ENCODE peak calls at places on chromosome 7, in nine cellular contexts. P is endothelial cell of umbilical vein, I is K562, Z is IMR-90, N is PC-3, K is HepG2, S is mesendoderm, Q is SK-N-SH, X is H9. Y is an unnamed sample.

GRCh38 chr7:93156884-93157283 is 8.7 kb upstream of the SAMD9L start:
- DNase-seq in Z (peak), X (no peak), I (no peak), N (no peak), Q (no peak), S (no peak), P (no peak), K (no peak), Y (no peak)

GRCh38 chr7:65840446-65840845 is 32.4 kb upstream of the VKORC1L1 start:
- DNase-seq in X (peak), P (no peak), S (peak), Z (no peak), N (no peak), K (no peak), Q (no peak), I (no peak), Y (peak)

GRCh38 chr7:39288303-39288702 is 277.9 kb upstream of the YAE1 start:
- DNase-seq in K (no peak), N (no peak), Z (no peak), I (no peak), X (no peak), S (no peak), Q (no peak), P (no peak), Y (no peak)

GRCh38 chr7:16776053-16776452 is 22.5 kb downstream of the TSPAN13 start:
- DNase-seq in Z (no peak), I (no peak), Q (no peak), N (no peak), S (peak), K (no peak), X (no peak), P (no peak), Y (no peak)

GRCh38 chr7:130899638-130900401 is 165.8 kb upstream of the KLF14 start:
- DNase-seq in S (no peak), Z (no peak), I (no peak), X (no peak), K (peak), Q (no peak), N (peak), P (no peak), Y (peak)

GRCh38 chr7:1818581-1819200 is 148.6 kb downstream of the ELFN1 start:
- DNase-seq in P (no peak), K (no peak), I (no peak), S (no peak), N (no peak), X (no peak), Q (peak), Z (no peak), Y (no peak)

GRCh38 chr7:132178393-132178765 is 397.9 kb downstream of the PLXNA4 start:
- DNase-seq in S (no peak), I (no peak), Z (no peak), X (no peak), N (no peak), P (no peak), Q (no peak), K (no peak), Y (peak)

GRCh38 chr7:23472046-23472445 is 1.8 kb upstream of the IGF2BP3 start:
- DNase-seq in I (no peak), K (no peak), S (no peak), Z (no peak), Q (no peak), N (no peak), X (no peak), P (no peak), Y (no peak)

GRCh38 chr7:65475734-65476319 is 102.2 kb downstream of the ZNF92 start:
- DNase-seq in N (peak), P (peak), K (peak), I (no peak), X (no peak), Z (no peak), Q (no peak), S (no peak), Y (no peak)

GRCh38 chr7:6221340-6222319 is 50.8 kb downstream of the CYTH3 start:
- DNase-seq in N (no peak), Z (peak), Q (no peak), X (no peak), S (no peak), K (no peak), P (no peak), I (no peak), Y (no peak)

GRCh38 chr7:25857376-25858067 is 294.5 kb upstream of the NFE2L3 start:
- DNase-seq in Z (peak), S (peak), Q (peak), X (peak), K (no peak), P (no peak), N (peak), I (peak), Y (peak)

GRCh38 chr7:24192053-24192452 is 91.9 kb upstream of the NPY start:
- DNase-seq in Q (no peak), Z (peak), S (no peak), P (no peak), I (no peak), X (no peak), N (peak), K (no peak), Y (no peak)

GRCh38 chr7:19919156-19920085 is 146.0 kb upstream of the TMEM196 start:
- DNase-seq in K (no peak), X (no peak), Z (no peak), N (no peak), Q (no peak), S (peak), I (no peak), P (peak), Y (no peak)

GRCh38 chr7:41316410-41316809 is 386.5 kb downstream of the INHBA start:
- DNase-seq in Z (peak), K (peak), X (no peak), I (no peak), S (no peak), P (no peak), N (no peak), Q (no peak), Y (peak)

GRCh38 chr7:140533394-140533872 is 54.1 kb upstream of the MKRN1 start:
- DNase-seq in X (no peak), Z (peak), N (no peak), S (no peak), Q (no peak), K (peak), I (peak), P (no peak), Y (no peak)

GRCh38 chr7:156558198-156558597 is 82.4 kb upstream of the RNF32 start:
- DNase-seq in Z (peak), N (peak), X (no peak), K (no peak), S (peak), Q (no peak), I (no peak), P (no peak), Y (no peak)

GRCh38 chr7:100215895-100216294 is 3.9 kb upstream of the PVRIG start:
- DNase-seq in Z (peak), K (no peak), S (no peak), I (no peak), N (no peak), Q (no peak), P (no peak), X (no peak), Y (no peak)

GRCh38 chr7:107691713-107692112 is 31.1 kb downstream of the SLC26A4 start:
- DNase-seq in K (no peak), Z (peak), N (no peak), P (peak), S (no peak), Q (no peak), I (no peak), X (no peak), Y (no peak)

GRCh38 chr7:50159154-50159553 is 66.1 kb upstream of the ZPBP start:
- DNase-seq in Q (no peak), P (no peak), I (no peak), K (no peak), Z (no peak), X (no peak), S (no peak), N (no peak), Y (no peak)

GRCh38 chr7:133887459-133887858 is 239.7 kb upstream of the LRGUK start:
- DNase-seq in S (no peak), I (no peak), K (no peak), X (no peak), N (peak), Q (peak), Z (peak), P (peak), Y (no peak)

GRCh38 chr7:95690367-95690947 is 81.9 kb upstream of the DYNC1I1 start:
- DNase-seq in N (peak), Q (peak), S (peak), Z (peak), X (no peak), I (peak), P (peak), K (peak), Y (peak)

GRCh38 chr7:83794834-83795233 is 145.9 kb upstream of the SEMA3E start:
- DNase-seq in Q (no peak), N (no peak), K (no peak), I (no peak), P (no peak), Z (no peak), S (no peak), X (no peak), Y (no peak)

GRCh38 chr7:150949971-150950491 is 28.1 kb downstream of the KCNH2 start:
- DNase-seq in K (no peak), I (no peak), P (no peak), X (peak), S (no peak), N (no peak), Z (no peak), Q (peak), Y (no peak)

GRCh38 chr7:116786791-116787443 is 75.5 kb upstream of the CAPZA2 start:
- DNase-seq in I (no peak), S (peak), N (peak), Q (no peak), K (peak), P (peak), Z (peak), X (no peak), Y (no peak)

GRCh38 chr7:40566879-40567278 is 432.1 kb downstream of the SUGCT start:
- DNase-seq in I (no peak), X (no peak), Z (no peak), N (no peak), P (no peak), Q (no peak), K (no peak), S (no peak), Y (no peak)

GRCh38 chr7:117076426-117076943 is 123.2 kb downstream of the ST7 start:
- DNase-seq in Z (no peak), I (no peak), K (peak), N (no peak), S (no peak), X (no peak), Q (no peak), P (no peak), Y (no peak)

GRCh38 chr7:91420606-91421390 is 156.6 kb downstream of the FZD1 start:
- DNase-seq in Q (no peak), N (no peak), S (no peak), P (no peak), X (peak), K (no peak), Z (no peak), I (no peak), Y (no peak)

GRCh38 chr7:134623193-134623592 is 23.5 kb upstream of the BPGM start:
- DNase-seq in P (no peak), S (no peak), X (no peak), Q (no peak), N (no peak), K (no peak), I (no peak), Z (no peak), Y (no peak)

GRCh38 chr7:74262639-74263398 is 8.6 kb upstream of the RFC2 start:
- DNase-seq in Z (no peak), K (peak), N (no peak), S (no peak), Q (no peak), X (no peak), P (no peak), I (no peak), Y (no peak)

GRCh38 chr7:46071601-46072000 is 150.5 kb upstream of the IGFBP3 start:
- DNase-seq in Q (no peak), N (no peak), K (no peak), S (no peak), X (no peak), Z (peak), I (no peak), P (no peak), Y (no peak)

GRCh38 chr7:113840954-113841353 is 77.9 kb downstream of the PPP1R3A start:
- DNase-seq in S (no peak), K (no peak), X (no peak), I (no peak), N (no peak), Z (no peak), P (no peak), Q (no peak), Y (no peak)

GRCh38 chr7:127671341-127671740 is 19.3 kb downstream of the SND1 start:
- DNase-seq in N (no peak), K (no peak), Z (no peak), P (no peak), S (no peak), X (no peak), Q (no peak), I (no peak), Y (no peak)

GRCh38 chr7:31858051-31858450 is 171.0 kb downstream of the PPP1R17 start:
- DNase-seq in Z (peak), Q (no peak), P (no peak), S (no peak), X (no peak), N (peak), I (no peak), K (no peak), Y (no peak)

GRCh38 chr7:123581162-123581459 is 20.5 kb upstream of the ASB15 start:
- DNase-seq in I (no peak), S (no peak), Z (no peak), X (no peak), K (no peak), Q (no peak), P (no peak), N (no peak), Y (no peak)
- H3K9ac ChIP-seq in I (no peak), S (no peak), Z (no peak), X (no peak), K (no peak), Q (no peak), P (no peak), N (no peak), Y (no peak)

DNA sequence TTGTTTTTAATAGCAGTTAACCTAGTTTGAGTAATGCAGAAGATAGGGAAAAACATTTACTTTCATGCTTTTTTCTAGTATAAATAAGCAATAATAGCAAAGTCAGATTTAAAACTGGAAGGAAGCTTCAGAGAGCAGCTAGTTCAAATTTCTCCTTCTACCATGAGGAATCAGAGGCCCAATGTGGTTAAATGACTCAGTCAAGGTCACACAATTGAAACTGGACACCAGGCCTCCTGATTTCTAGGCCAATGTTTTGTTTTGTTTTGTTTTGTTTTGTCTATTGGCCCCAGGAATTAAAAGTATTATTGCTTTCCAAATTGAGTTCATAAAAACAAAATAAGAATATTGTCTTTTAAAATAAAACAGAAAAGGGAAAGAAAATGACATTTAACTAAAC is 122.3 kb downstream of the TRIL start:
- DNase-seq in I (no peak), N (peak), X (no peak), S (no peak), Z (peak), K (no peak), Q (no peak), P (no peak), Y (no peak)
- H3K9ac ChIP-seq in I (no peak), N (no peak), X (no peak), S (no peak), Z (no peak), K (no peak), Q (no peak), P (no peak), Y (no peak)

GRCh38 chr7:142441074-142441403 is 183.2 kb upstream of the PRSS58 start:
- DNase-seq in Z (no peak), P (no peak), S (peak), Q (no peak), X (no peak), N (peak), K (no peak), I (no peak), Y (no peak)

GRCh38 chr7:142440219-142441073 is 182.6 kb upstream of the PRSS58 start:
- DNase-seq in I (no peak), S (peak), X (no peak), K (peak), P (peak), Z (peak), Q (no peak), N (peak), Y (no peak)

GRCh38 chr7:142445019-142445686 is 187.3 kb upstream of the PRSS58 start:
- DNase-seq in N (peak), Q (no peak), P (no peak), X (peak), Z (no peak), K (no peak), I (no peak), S (peak), Y (no peak)

GRCh38 chr7:142439739-142440138 is 181.9 kb upstream of the PRSS58 start:
- DNase-seq in X (no peak), P (no peak), Z (no peak), Q (no peak), I (no peak), N (peak), K (no peak), S (no peak), Y (no peak)

DNA sequence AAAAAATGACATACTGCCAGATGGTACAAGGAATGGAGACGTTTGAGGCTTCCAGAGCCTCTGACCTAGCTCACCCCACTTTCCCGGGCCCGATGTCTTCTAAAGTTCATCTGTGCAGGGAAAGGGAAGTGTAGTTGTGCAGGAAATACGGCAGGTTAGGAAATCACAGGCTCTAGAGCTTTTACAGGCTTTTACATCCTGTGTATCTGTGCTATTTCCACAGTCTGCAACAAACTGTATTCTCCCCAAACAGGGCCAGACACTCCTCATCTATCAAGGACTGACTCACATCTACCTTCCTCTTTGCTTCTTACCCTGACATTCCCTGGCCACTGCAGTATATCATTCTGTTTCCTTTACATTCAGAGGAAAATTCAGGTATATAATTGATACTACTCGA is 185.8 kb upstream of the PRSS58 start:
- DNase-seq in P (peak), Q (no peak), K (no peak), X (no peak), S (no peak), N (peak), I (no peak), Z (peak), Y (no peak)
- H3K9ac ChIP-seq in P (peak), Q (no peak), K (no peak), X (no peak), S (no peak), N (no peak), I (no peak), Z (no peak), Y (no peak)

GRCh38 chr7:80869385-80869784 is 49.5 kb downstream of the SEMA3C start:
- DNase-seq in K (no peak), S (no peak), Z (no peak), X (no peak), I (no peak), N (peak), Q (no peak), P (no peak), Y (no peak)
- H3K9ac ChIP-seq in K (no peak), S (no peak), Z (no peak), X (no peak), I (no peak), N (peak), Q (no peak), P (no peak), Y (no peak)

GRCh38 chr7:38069052-38069451 is 109.0 kb upstream of the STARD3NL start:
- DNase-seq in S (no peak), Q (no peak), I (no peak), N (no peak), K (no peak), Z (no peak), P (no peak), X (no peak), Y (no peak)
- H3K9ac ChIP-seq in S (no peak), Q (no peak), I (no peak), N (no peak), K (no peak), Z (no peak), P (no peak), X (no peak), Y (no peak)

Y was measured in colonic mucosa.